ENCODE peak calls at places on chromosomes 2 and 18, in ten cellular contexts. Z is GM12878, R is K562, I is transverse colon, F is sigmoid colon, Q is A549, C is stomach, S is esophagus muscularis mucosa, P is SK-N-SH, U is ovary. E is an unnamed sample.

GRCh38 chr2:98086491-98087446 is at the start of gene VWA3B:
- DNase-seq in Z (no peak), R (peak; percentile 31), I (peak; percentile 91), F (peak; percentile 76), Q (peak; percentile 75), C (peak; percentile 91), S (no peak), P (peak; percentile 91), U (peak; percentile 79), E (no peak)

GRCh38 chr2:96637385-96638143 is 548 bp downstream of the KANSL3 start:
- DNase-seq in Z (peak; percentile 21), R (peak; percentile 96), I (peak; percentile 89), F (peak; percentile 95), Q (peak; percentile 47), C (peak; percentile 86), S (peak; percentile 95), P (peak; percentile 90), U (peak; percentile 88), E (peak; percentile 53)

GRCh38 chr2:160039166-160039903 is 23.1 kb downstream of the PLA2R1 start:
- DNase-seq in Z (no peak), R (no peak), I (no peak), F (no peak), Q (no peak), C (no peak), S (peak; percentile 78), P (no peak), U (peak; percentile 71), E (no peak)

GRCh38 chr2:102181376-102181775 is 5.4 kb upstream of the IL1RL2 start:
- DNase-seq in Z (no peak), R (no peak), I (no peak), F (no peak), Q (no peak), C (no peak), S (no peak), P (no peak), U (no peak), E (no peak)

GRCh38 chr2:27622921-27623384 is 5.9 kb downstream of the CCDC121 start:
- DNase-seq in Z (no peak), R (no peak), I (no peak), F (no peak), Q (no peak), C (no peak), S (no peak), P (no peak), U (no peak), E (no peak)

GRCh38 chr2:234410526-234410925 is 86.4 kb downstream of the ARL4C start:
- DNase-seq in Z (no peak), R (no peak), I (no peak), F (no peak), Q (no peak), C (no peak), S (no peak), P (no peak), U (no peak), E (no peak)

GRCh38 chr2:207561386-207562080 is 31.8 kb downstream of the CREB1 start:
- DNase-seq in Z (no peak), R (no peak), I (no peak), F (no peak), Q (no peak), C (no peak), S (no peak), P (no peak), U (no peak), E (no peak)

GRCh38 chr2:226551522-226552250 is 247.9 kb downstream of the IRS1 start:
- DNase-seq in Z (no peak), R (no peak), I (no peak), F (no peak), Q (no peak), C (no peak), S (no peak), P (no peak), U (no peak), E (no peak)

GRCh38 chr18:58862404-58862803 is 2.3 kb upstream of the ZNF532 start:
- DNase-seq in Z (no peak), R (no peak), I (no peak), F (peak; percentile 44), Q (no peak), C (no peak), S (no peak), P (no peak), U (no peak), E (no peak)

GRCh38 chr18:58861853-58862252 is 2.8 kb upstream of the ZNF532 start:
- DNase-seq in Z (no peak), R (no peak), I (no peak), F (no peak), Q (no peak), C (no peak), S (no peak), P (no peak), U (no peak), E (no peak)

GRCh38 chr18:58863539-58864145 is 1.0 kb upstream of the ZNF532 start:
- DNase-seq in Z (no peak), R (no peak), I (peak; percentile 61), F (peak; percentile 74), Q (no peak), C (peak; percentile 55), S (no peak), P (peak; percentile 82), U (peak; percentile 75), E (no peak)

GRCh38 chr18:58861353-58861752 is 3.3 kb upstream of the ZNF532 start:
- DNase-seq in Z (no peak), R (no peak), I (no peak), F (peak; percentile 39), Q (no peak), C (no peak), S (no peak), P (no peak), U (no peak), E (no peak)

DNA sequence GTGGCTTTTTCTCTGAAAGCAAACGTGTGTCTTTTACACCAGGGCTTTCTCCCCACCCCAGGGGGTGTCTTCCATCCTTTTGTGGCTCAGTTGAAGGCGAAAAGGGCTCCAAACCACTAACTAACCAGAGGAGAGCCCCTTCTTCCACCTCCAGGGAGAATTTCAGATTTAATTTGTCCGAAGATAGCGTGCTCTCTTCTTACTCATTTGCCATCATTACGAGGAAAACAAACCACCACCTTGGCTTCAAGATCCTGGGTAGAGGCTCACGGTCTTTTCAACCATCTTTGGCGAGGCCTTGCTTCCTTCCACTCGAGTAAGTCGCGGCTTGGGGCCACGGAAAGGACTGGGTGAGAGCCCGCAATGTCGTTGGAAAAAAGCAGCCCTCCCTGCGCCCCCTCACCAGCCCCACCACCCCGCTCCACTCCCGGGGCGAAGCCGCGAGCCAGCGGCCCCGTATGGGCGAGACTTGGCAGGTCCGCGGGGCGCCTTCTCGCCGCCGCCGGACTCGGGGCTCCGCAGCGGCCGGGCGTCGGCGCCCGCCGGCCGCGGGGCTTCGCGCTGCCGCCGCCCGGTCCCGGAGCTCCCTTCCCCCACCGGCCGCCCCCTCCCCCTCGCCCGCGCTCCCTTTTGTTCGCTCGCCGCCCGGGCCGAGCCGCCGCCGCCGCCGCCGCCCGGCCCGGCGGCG is 1.7 kb upstream of the ZNF532 start:
- DNase-seq in Z (no peak), R (no peak), I (peak; percentile 28), F (peak; percentile 66), Q (peak; percentile 25), C (peak; percentile 27), S (no peak), P (peak; percentile 80), U (peak; percentile 69), E (no peak)
- TF ChIP-seq EP300 in Z (no peak), R (no peak), I (no peak), F (no peak), Q (no peak), C (no peak), S (no peak), P (no peak), U (no peak), E (peak; percentile 22)

DNA sequence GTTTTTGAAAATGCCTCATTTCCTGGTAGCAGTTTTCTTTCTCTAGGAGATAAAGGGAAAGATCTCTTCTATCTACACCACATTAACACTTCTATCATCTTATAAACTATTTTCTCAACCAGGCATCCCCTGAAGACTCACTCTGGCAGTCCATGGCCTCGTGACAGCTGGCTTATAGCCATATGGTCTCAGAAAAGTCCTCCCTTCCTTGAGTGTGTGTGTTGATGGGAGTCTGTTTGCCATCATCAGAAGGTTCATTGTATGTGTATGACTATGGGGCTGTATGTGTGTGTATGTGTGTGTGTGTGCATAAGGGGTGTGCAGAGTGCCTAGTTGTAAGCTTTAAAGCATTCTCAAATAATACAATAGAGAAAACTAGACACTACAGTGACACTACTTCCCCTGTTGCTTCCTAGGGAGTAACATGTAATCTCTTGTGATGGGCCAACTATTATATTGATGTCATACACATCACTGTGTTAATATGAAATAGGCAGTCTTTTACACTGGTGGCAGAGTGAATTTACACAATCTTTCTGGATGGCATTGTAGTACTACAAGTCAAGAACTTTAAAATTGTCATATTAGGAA is 487.8 kb upstream of the ZEB2 start:
- DNase-seq in Z (no peak), R (no peak), I (no peak), F (no peak), Q (peak; percentile 31), C (no peak), S (no peak), P (no peak), U (no peak), E (no peak)
- TF ChIP-seq EP300 in Z (no peak), R (no peak), I (no peak), F (no peak), Q (no peak), C (no peak), S (no peak), P (no peak), U (no peak), E (no peak)

DNA sequence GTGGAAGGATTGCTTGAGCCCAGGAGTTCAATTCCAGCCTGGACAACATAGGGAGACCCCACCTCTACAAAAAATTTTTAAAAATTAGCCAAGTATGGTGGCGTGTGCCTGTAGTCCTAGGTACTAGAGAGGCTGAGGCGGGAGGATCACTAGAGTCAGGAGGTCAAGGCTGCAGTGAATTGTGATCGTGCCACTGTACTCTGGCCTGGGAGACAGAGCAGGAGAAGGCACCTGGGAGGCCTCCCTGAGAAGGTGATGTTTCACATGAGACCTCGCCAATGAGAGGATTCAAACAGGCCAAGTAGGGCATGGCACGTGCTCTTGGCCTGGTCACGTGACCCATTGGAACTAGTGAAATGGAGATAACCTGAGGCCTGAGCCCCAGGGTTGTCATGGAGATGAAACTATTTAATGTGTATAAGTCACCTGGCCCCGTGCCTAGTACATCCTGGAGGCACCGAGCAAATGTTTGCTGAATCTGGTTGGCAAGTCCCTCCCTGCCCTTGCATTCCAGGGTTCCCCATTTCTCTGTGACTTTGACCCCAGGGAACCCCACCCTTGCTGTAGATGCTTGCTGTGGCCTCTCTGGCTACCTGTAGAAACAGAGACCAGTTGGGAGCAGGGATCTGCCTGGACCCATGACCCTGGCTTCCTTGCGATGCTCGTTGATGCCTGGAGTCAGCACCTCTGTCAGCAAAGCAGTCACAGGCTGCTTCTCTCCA is 26.1 kb upstream of the ROCK2 start:
- DNase-seq in Z (no peak), R (no peak), I (peak; percentile 89), F (no peak), Q (peak; percentile 77), C (peak; percentile 97), S (no peak), P (no peak), U (no peak), E (no peak)
- TF ChIP-seq EP300 in Z (no peak), R (no peak), I (no peak), F (no peak), Q (no peak), C (no peak), S (no peak), P (no peak), U (no peak), E (no peak)

DNA sequence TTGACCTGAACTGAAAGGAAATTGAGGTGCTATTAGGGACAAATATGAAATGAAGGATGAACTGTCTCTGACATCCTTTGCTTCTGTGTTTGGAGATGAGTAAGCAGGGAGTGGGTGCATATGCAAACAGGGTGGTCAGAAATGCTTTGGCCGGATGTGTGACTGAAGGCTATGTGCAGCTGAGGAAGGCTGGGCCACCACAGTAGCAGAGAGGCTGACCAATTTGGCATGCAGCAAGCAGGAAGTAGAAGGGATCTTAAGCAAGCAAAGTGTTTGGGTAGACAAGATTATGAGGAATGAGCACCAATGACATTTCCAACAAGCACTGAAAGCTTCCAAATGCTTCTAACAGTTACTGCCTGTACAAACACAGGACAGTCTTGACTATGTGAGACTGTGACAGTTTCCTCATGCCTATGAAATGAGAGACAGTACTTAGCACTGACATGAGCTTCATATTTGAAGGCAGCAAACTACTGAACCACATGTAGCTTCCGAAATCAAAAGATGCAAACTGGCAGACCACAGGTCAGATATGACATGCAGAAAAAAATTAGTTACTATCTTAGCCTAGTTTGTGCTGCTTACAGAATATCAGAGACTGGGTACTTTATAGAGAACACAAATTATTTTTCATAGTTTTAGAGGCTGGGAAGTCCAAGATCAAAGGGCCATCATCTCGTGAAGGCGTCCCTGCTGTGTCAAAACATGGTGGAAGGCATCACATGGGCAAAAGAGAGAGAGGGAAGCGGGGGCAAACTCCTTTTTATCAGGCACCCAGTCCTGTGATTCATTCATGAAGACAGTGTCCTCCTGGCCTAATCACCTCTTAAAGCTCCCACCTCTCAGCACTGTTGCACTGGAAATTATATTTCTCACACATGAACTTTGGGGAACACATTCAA is 3.2 kb upstream of the ACTR3 start:
- DNase-seq in Z (peak; percentile 98), R (peak; percentile 58), I (peak; percentile 72), F (no peak), Q (no peak), C (peak; percentile 55), S (no peak), P (no peak), U (no peak), E (peak; percentile 27)
- TF ChIP-seq EP300 in Z (peak; percentile 93), R (no peak), I (no peak), F (no peak), Q (no peak), C (no peak), S (no peak), P (no peak), U (no peak), E (peak; percentile 45)